ENCODE peak calls at places on chromosomes 13 and 19, in eight cellular contexts. N is breast epithelium, A is heart left ventricle, U is right lobe of liver, T is transverse colon, E is A549, J is ovary, H is IMR-90. O is an unnamed sample. For H3K4me1, the result is how much of the 10 kb centered on the place peaks cover.

GRCh38 chr19:14300281-14300680 is 81.0 kb upstream of the ADGRE5 start:
- DNase-seq in N (no peak), A (no peak), U (no peak), T (peak), E (no peak), J (no peak), H (no peak), O (no peak)

GRCh38 chr19:46840157-46840942 is 10.3 kb downstream of the AP2S1 start:
- DNase-seq in N (no peak), A (peak), U (no peak), T (peak), E (no peak), J (peak), H (peak), O (peak)

GRCh38 chr19:16067205-16067938 is 8.9 kb upstream of the TPM4 start:
- DNase-seq in N (peak), A (no peak), U (peak), T (peak), E (no peak), J (peak), H (peak), O (peak)

GRCh38 chr19:47063874-47064273 is 15.4 kb upstream of the TMEM160 start:
- DNase-seq in N (no peak), A (no peak), U (no peak), T (no peak), E (no peak), J (no peak), H (no peak), O (no peak)

GRCh38 chr19:28406237-28406596 is 806.7 kb downstream of the UQCRFS1 start:
- DNase-seq in N (no peak), A (no peak), U (no peak), T (no peak), E (no peak), J (no peak), H (no peak), O (no peak)

GRCh38 chr19:53942001-53942786 is 20.5 kb upstream of the CACNG8 start:
- DNase-seq in N (no peak), A (no peak), U (no peak), T (no peak), E (no peak), J (no peak), H (no peak), O (no peak)

GRCh38 chr13:28268800-28269223 is 130.5 kb downstream of the PAN3 start:
- DNase-seq in N (no peak), A (no peak), U (no peak), T (no peak), E (no peak), J (no peak), H (no peak), O (no peak)

GRCh38 chr19:13396256-13397080 is 109.8 kb downstream of the CACNA1A start:
- DNase-seq in N (no peak), A (peak), U (peak), T (peak), E (peak), J (peak), H (peak), O (no peak)

GRCh38 chr19:34232566-34233481 is 21.5 kb upstream of the GARRE1 start:
- DNase-seq in N (peak), A (peak), U (peak), T (no peak), E (peak), J (peak), H (peak), O (no peak)

GRCh38 chr19:56076413-56076998 is 44.6 kb downstream of the ZNF787 start:
- DNase-seq in N (no peak), A (no peak), U (peak), T (peak), E (peak), J (peak), H (peak), O (peak)

GRCh38 chr13:112690242-112690943 is 555 bp downstream of the ATP11A start:
- DNase-seq in N (no peak), A (peak), U (peak), T (peak), E (peak), J (peak), H (peak), O (peak)

GRCh38 chr13:87094646-87095045 is 576.5 kb upstream of the SLITRK5 start:
- DNase-seq in N (no peak), A (no peak), U (no peak), T (no peak), E (no peak), J (no peak), H (no peak), O (no peak)

GRCh38 chr13:111212517-111212873 is 97.4 kb downstream of the ARHGEF7 start:
- DNase-seq in N (no peak), A (no peak), U (no peak), T (no peak), E (no peak), J (no peak), H (no peak), O (no peak)
- H3K4me1 ChIP-seq in N (under half), A (half or more), U (under half), T (under half), E (under half), J (under half), H (under half), O (half or more)

DNA sequence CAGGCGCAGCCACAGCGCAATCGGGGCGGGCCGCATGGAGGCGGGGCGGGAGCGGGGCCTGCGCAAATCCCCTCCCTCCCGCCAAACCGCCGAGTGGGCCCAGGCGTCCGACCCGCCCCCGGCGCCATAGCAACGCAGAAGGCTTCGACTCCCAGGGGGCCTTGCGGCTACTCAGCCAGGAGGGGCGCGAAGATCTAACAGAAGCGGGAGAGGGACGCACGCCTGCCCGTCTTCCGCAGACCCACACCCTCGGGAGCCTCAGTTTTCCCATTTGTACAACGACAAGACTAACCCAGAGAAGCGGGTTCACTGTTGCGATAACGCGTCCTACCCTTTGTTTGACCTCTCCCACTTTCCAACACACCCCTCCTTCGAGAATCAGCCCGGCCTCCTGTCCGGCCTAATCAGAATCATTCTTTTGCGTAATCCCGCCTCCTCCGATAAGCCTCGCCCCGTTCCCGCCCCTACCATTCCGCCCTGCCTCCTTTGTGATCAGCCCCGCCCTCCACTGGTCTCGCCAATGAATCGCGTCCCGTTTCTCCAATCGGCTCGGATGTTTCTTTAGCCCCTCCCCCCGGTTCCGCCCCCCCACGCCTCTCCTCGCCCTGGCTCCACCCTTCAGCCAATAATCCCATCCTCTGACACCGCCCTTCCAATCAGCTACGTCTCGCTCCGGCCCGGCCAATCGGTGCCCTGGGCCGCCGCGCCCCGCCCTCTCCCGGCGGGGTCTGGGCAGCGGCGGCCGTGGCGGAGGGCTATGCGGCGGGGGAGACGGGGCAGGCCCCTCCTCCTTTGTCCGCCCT is at the start of gene PCSK4:
- DNase-seq in N (peak), A (peak), U (peak), T (peak), E (peak), J (peak), H (peak), O (peak)
- TF ChIP-seq POLR2A in N (no peak), A (no peak), U (no peak), T (no peak), E (peak), J (no peak), H (no peak), O (no peak)

GRCh38 chr19:40282920-40283319 is 2.2 kb downstream of the AKT2 start:
- DNase-seq in N (no peak), A (no peak), U (no peak), T (no peak), E (no peak), J (no peak), H (peak), O (peak)
- H3K4me1 ChIP-seq in N (under half), A (half or more), U (under half), T (under half), E (under half), J (half or more), H (under half), O (half or more)

GRCh38 chr19:49807888-49808675 is 5.0 kb downstream of the FUZ start:
- DNase-seq in N (no peak), A (peak), U (no peak), T (no peak), E (no peak), J (no peak), H (no peak), O (peak)

GRCh38 chr19:49807174-49807830 is 5.8 kb downstream of the FUZ start:
- DNase-seq in N (no peak), A (no peak), U (no peak), T (no peak), E (no peak), J (no peak), H (no peak), O (no peak)

GRCh38 chr19:49809987-49810389 is 3.1 kb downstream of the FUZ start:
- DNase-seq in N (no peak), A (no peak), U (no peak), T (no peak), E (no peak), J (no peak), H (no peak), O (no peak)

GRCh38 chr19:49809155-49809986 is 3.7 kb downstream of the FUZ start:
- DNase-seq in N (peak), A (peak), U (peak), T (peak), E (peak), J (peak), H (no peak), O (peak)

GRCh38 chr19:49808762-49809154 is 4.3 kb downstream of the FUZ start:
- DNase-seq in N (peak), A (peak), U (peak), T (peak), E (peak), J (peak), H (peak), O (peak)
- TF ChIP-seq POLR2A in N (peak), A (peak), U (no peak), T (peak), E (no peak), J (peak), H (no peak), O (no peak)

DNA sequence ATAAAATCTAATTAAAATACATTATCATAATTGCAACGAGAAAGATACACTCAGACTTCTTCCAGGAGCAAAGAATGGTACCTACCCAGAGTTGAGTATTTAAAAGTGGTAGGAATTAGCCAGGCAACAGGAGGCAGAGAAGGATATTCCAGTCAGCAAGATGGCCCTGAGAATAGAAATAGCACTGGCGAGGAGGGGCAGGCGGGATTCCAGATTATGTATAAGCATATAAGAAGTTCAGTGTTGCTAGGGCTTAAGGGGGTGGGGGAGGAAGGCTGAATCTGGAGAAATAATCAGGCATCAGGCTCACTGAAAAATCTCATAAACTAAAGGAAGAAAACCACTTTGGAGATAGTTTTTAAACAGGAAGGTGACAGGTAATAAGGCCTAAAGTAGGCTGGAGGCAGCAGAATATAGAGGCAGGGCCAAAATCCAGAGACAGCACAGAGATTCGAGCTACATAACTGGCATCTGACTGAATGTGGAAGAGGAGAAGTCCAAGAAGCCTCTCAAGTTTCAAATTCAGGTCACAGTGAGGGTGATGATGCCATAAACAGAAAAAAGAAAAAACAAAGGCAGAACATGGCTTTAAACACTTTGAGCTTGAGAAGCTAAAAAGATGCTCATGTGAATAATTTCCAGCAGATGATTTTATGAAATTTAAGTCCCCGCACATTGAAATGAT is 7.5 kb downstream of the KPNA3 start:
- DNase-seq in N (no peak), A (no peak), U (no peak), T (no peak), E (no peak), J (no peak), H (peak), O (no peak)
- H3K4me1 ChIP-seq in N (under half), A (under half), U (under half), T (under half), E (under half), J (under half), H (under half), O (under half)